ENCODE peak calls at places on chromosomes 16 and 17, in ten cellular contexts. One of them, this sample, is unnamed.

GRCh38 chr17:77507116-77507885 is 366.5 kb downstream of the SEC14L1 start:
- DNase-seq in fibroblast of lung: no peak
- DNase-seq in ovary: no peak
- DNase-seq in neural progenitor cell: peak; percentile 27
- DNase-seq in left colon: no peak
- DNase-seq in NCI-H2029 treated with DMSO at 0.1 percent for 48 hours: no peak
- DNase-seq in Daoy: no peak
- DNase-seq in amniotic stem cell: no peak
- DNase-seq in stimulated activated CD8-positive, alpha-beta memory T cell treated with anti-CD3 and anti-CD28 coated beads, Interleukin-4, amount 100 ng/mL, for 1 hour: no peak
- DNase-seq in kidney glomerular epithelial cell: no peak
- DNase-seq in this sample: no peak

GRCh38 chr16:50771366-50771765 is 29.5 kb downstream of the CYLD start:
- DNase-seq in fibroblast of lung: peak; percentile 60
- DNase-seq in ovary: no peak
- DNase-seq in neural progenitor cell: no peak
- DNase-seq in left colon: no peak
- DNase-seq in NCI-H2029 treated with DMSO at 0.1 percent for 48 hours: no peak
- DNase-seq in Daoy: peak; percentile 4
- DNase-seq in amniotic stem cell: no peak
- DNase-seq in stimulated activated CD8-positive, alpha-beta memory T cell treated with anti-CD3 and anti-CD28 coated beads, Interleukin-4, amount 100 ng/mL, for 1 hour: no peak
- DNase-seq in kidney glomerular epithelial cell: no peak
- DNase-seq in this sample: no peak

GRCh38 chr17:2025220-2025621 is at the start of gene RTN4RL1:
- DNase-seq in fibroblast of lung: peak; percentile 57
- DNase-seq in ovary: peak; percentile 73
- DNase-seq in neural progenitor cell: peak; percentile 81
- DNase-seq in left colon: peak; percentile 39
- DNase-seq in NCI-H2029 treated with DMSO at 0.1 percent for 48 hours: no peak
- DNase-seq in Daoy: peak; percentile 76
- DNase-seq in amniotic stem cell: no peak
- DNase-seq in stimulated activated CD8-positive, alpha-beta memory T cell treated with anti-CD3 and anti-CD28 coated beads, Interleukin-4, amount 100 ng/mL, for 1 hour: peak; percentile 30
- DNase-seq in kidney glomerular epithelial cell: no peak
- DNase-seq in this sample: peak; percentile 71

GRCh38 chr16:75079346-75079926 is 37.1 kb downstream of the LDHD start:
- DNase-seq in fibroblast of lung: no peak
- DNase-seq in ovary: no peak
- DNase-seq in neural progenitor cell: no peak
- DNase-seq in left colon: no peak
- DNase-seq in NCI-H2029 treated with DMSO at 0.1 percent for 48 hours: no peak
- DNase-seq in Daoy: no peak
- DNase-seq in amniotic stem cell: no peak
- DNase-seq in stimulated activated CD8-positive, alpha-beta memory T cell treated with anti-CD3 and anti-CD28 coated beads, Interleukin-4, amount 100 ng/mL, for 1 hour: no peak
- DNase-seq in kidney glomerular epithelial cell: no peak
- DNase-seq in this sample: no peak

GRCh38 chr17:73030995-73031394 is 61.5 kb downstream of the SLC39A11 start:
- DNase-seq in fibroblast of lung: no peak
- DNase-seq in ovary: no peak
- DNase-seq in neural progenitor cell: no peak
- DNase-seq in left colon: no peak
- DNase-seq in NCI-H2029 treated with DMSO at 0.1 percent for 48 hours: no peak
- DNase-seq in Daoy: peak; percentile 23
- DNase-seq in amniotic stem cell: no peak
- DNase-seq in stimulated activated CD8-positive, alpha-beta memory T cell treated with anti-CD3 and anti-CD28 coated beads, Interleukin-4, amount 100 ng/mL, for 1 hour: no peak
- DNase-seq in kidney glomerular epithelial cell: no peak
- DNase-seq in this sample: no peak

GRCh38 chr17:8872036-8872704 is 4.7 kb upstream of the PIK3R6 start:
- DNase-seq in fibroblast of lung: no peak
- DNase-seq in ovary: no peak
- DNase-seq in neural progenitor cell: no peak
- DNase-seq in left colon: no peak
- DNase-seq in NCI-H2029 treated with DMSO at 0.1 percent for 48 hours: no peak
- DNase-seq in Daoy: no peak
- DNase-seq in amniotic stem cell: no peak
- DNase-seq in stimulated activated CD8-positive, alpha-beta memory T cell treated with anti-CD3 and anti-CD28 coated beads, Interleukin-4, amount 100 ng/mL, for 1 hour: no peak
- DNase-seq in kidney glomerular epithelial cell: no peak
- DNase-seq in this sample: no peak

GRCh38 chr17:67281053-67281452 is 36.1 kb upstream of the HELZ start:
- DNase-seq in fibroblast of lung: no peak
- DNase-seq in ovary: no peak
- DNase-seq in neural progenitor cell: no peak
- DNase-seq in left colon: no peak
- DNase-seq in NCI-H2029 treated with DMSO at 0.1 percent for 48 hours: no peak
- DNase-seq in Daoy: no peak
- DNase-seq in amniotic stem cell: no peak
- DNase-seq in stimulated activated CD8-positive, alpha-beta memory T cell treated with anti-CD3 and anti-CD28 coated beads, Interleukin-4, amount 100 ng/mL, for 1 hour: no peak
- DNase-seq in kidney glomerular epithelial cell: no peak
- DNase-seq in this sample: no peak

GRCh38 chr17:68861602-68862001 is 93.6 kb downstream of the ABCA8 start:
- DNase-seq in fibroblast of lung: no peak
- DNase-seq in ovary: no peak
- DNase-seq in neural progenitor cell: no peak
- DNase-seq in left colon: no peak
- DNase-seq in NCI-H2029 treated with DMSO at 0.1 percent for 48 hours: peak; percentile 11
- DNase-seq in Daoy: no peak
- DNase-seq in amniotic stem cell: no peak
- DNase-seq in stimulated activated CD8-positive, alpha-beta memory T cell treated with anti-CD3 and anti-CD28 coated beads, Interleukin-4, amount 100 ng/mL, for 1 hour: no peak
- DNase-seq in kidney glomerular epithelial cell: no peak
- DNase-seq in this sample: no peak

GRCh38 chr17:58120195-58120822 is 27.9 kb upstream of the OR4D1 start:
- DNase-seq in fibroblast of lung: peak; percentile 54
- DNase-seq in ovary: peak; percentile 22
- DNase-seq in neural progenitor cell: peak; percentile 86
- DNase-seq in left colon: no peak
- DNase-seq in NCI-H2029 treated with DMSO at 0.1 percent for 48 hours: no peak
- DNase-seq in Daoy: peak; percentile 39
- DNase-seq in amniotic stem cell: peak; percentile 18
- DNase-seq in stimulated activated CD8-positive, alpha-beta memory T cell treated with anti-CD3 and anti-CD28 coated beads, Interleukin-4, amount 100 ng/mL, for 1 hour: no peak
- DNase-seq in kidney glomerular epithelial cell: peak; percentile 38
- DNase-seq in this sample: no peak

GRCh38 chr16:81003610-81004460 is 2.9 kb downstream of the CMC2 start:
- DNase-seq in fibroblast of lung: peak; percentile 41
- DNase-seq in ovary: no peak
- DNase-seq in neural progenitor cell: no peak
- DNase-seq in left colon: no peak
- DNase-seq in NCI-H2029 treated with DMSO at 0.1 percent for 48 hours: no peak
- DNase-seq in Daoy: no peak
- DNase-seq in amniotic stem cell: no peak
- DNase-seq in stimulated activated CD8-positive, alpha-beta memory T cell treated with anti-CD3 and anti-CD28 coated beads, Interleukin-4, amount 100 ng/mL, for 1 hour: no peak
- DNase-seq in kidney glomerular epithelial cell: no peak
- DNase-seq in this sample: no peak

GRCh38 chr16:27303256-27304100 is 10.3 kb upstream of the IL4R start:
- DNase-seq in fibroblast of lung: no peak
- DNase-seq in ovary: no peak
- DNase-seq in neural progenitor cell: no peak
- DNase-seq in left colon: peak; percentile 5
- DNase-seq in NCI-H2029 treated with DMSO at 0.1 percent for 48 hours: no peak
- DNase-seq in Daoy: no peak
- DNase-seq in amniotic stem cell: no peak
- DNase-seq in stimulated activated CD8-positive, alpha-beta memory T cell treated with anti-CD3 and anti-CD28 coated beads, Interleukin-4, amount 100 ng/mL, for 1 hour: no peak
- DNase-seq in kidney glomerular epithelial cell: no peak
- DNase-seq in this sample: no peak

GRCh38 chr17:38598995-38599394 is 6.8 kb downstream of the SRCIN1 start:
- DNase-seq in fibroblast of lung: no peak
- DNase-seq in ovary: no peak
- DNase-seq in neural progenitor cell: no peak
- DNase-seq in left colon: no peak
- DNase-seq in NCI-H2029 treated with DMSO at 0.1 percent for 48 hours: no peak
- DNase-seq in Daoy: no peak
- DNase-seq in amniotic stem cell: no peak
- DNase-seq in stimulated activated CD8-positive, alpha-beta memory T cell treated with anti-CD3 and anti-CD28 coated beads, Interleukin-4, amount 100 ng/mL, for 1 hour: no peak
- DNase-seq in kidney glomerular epithelial cell: no peak
- DNase-seq in this sample: no peak

GRCh38 chr17:6669479-6670212 is 18.1 kb downstream of the C17orf100 start:
- DNase-seq in fibroblast of lung: no peak
- DNase-seq in ovary: no peak
- DNase-seq in neural progenitor cell: no peak
- DNase-seq in left colon: no peak
- DNase-seq in NCI-H2029 treated with DMSO at 0.1 percent for 48 hours: no peak
- DNase-seq in Daoy: peak; percentile 44
- DNase-seq in amniotic stem cell: no peak
- DNase-seq in stimulated activated CD8-positive, alpha-beta memory T cell treated with anti-CD3 and anti-CD28 coated beads, Interleukin-4, amount 100 ng/mL, for 1 hour: no peak
- DNase-seq in kidney glomerular epithelial cell: no peak
- DNase-seq in this sample: no peak

GRCh38 chr17:5950871-5951270 is 119.3 kb upstream of the WSCD1 start:
- DNase-seq in fibroblast of lung: no peak
- DNase-seq in ovary: no peak
- DNase-seq in neural progenitor cell: peak; percentile 16
- DNase-seq in left colon: no peak
- DNase-seq in NCI-H2029 treated with DMSO at 0.1 percent for 48 hours: no peak
- DNase-seq in Daoy: no peak
- DNase-seq in amniotic stem cell: no peak
- DNase-seq in stimulated activated CD8-positive, alpha-beta memory T cell treated with anti-CD3 and anti-CD28 coated beads, Interleukin-4, amount 100 ng/mL, for 1 hour: no peak
- DNase-seq in kidney glomerular epithelial cell: no peak
- DNase-seq in this sample: no peak

GRCh38 chr17:78432929-78433727 is 54.7 kb downstream of the PGS1 start:
- DNase-seq in fibroblast of lung: no peak
- DNase-seq in ovary: no peak
- DNase-seq in neural progenitor cell: no peak
- DNase-seq in left colon: no peak
- DNase-seq in NCI-H2029 treated with DMSO at 0.1 percent for 48 hours: no peak
- DNase-seq in Daoy: no peak
- DNase-seq in amniotic stem cell: no peak
- DNase-seq in stimulated activated CD8-positive, alpha-beta memory T cell treated with anti-CD3 and anti-CD28 coated beads, Interleukin-4, amount 100 ng/mL, for 1 hour: no peak
- DNase-seq in kidney glomerular epithelial cell: no peak
- DNase-seq in this sample: no peak

GRCh38 chr16:9090101-9090959 is 1.1 kb upstream of the HAPSTR1 start:
- DNase-seq in fibroblast of lung: peak; percentile 37
- DNase-seq in ovary: peak; percentile 56
- DNase-seq in neural progenitor cell: peak; percentile 80
- DNase-seq in left colon: peak; percentile 52
- DNase-seq in NCI-H2029 treated with DMSO at 0.1 percent for 48 hours: no peak
- DNase-seq in Daoy: no peak
- DNase-seq in amniotic stem cell: no peak
- DNase-seq in stimulated activated CD8-positive, alpha-beta memory T cell treated with anti-CD3 and anti-CD28 coated beads, Interleukin-4, amount 100 ng/mL, for 1 hour: no peak
- DNase-seq in kidney glomerular epithelial cell: no peak
- DNase-seq in this sample: no peak

GRCh38 chr16:81767987-81768592 is 11.0 kb upstream of the PLCG2 start:
- DNase-seq in fibroblast of lung: no peak
- DNase-seq in ovary: no peak
- DNase-seq in neural progenitor cell: no peak
- DNase-seq in left colon: no peak
- DNase-seq in NCI-H2029 treated with DMSO at 0.1 percent for 48 hours: peak; percentile 61
- DNase-seq in Daoy: no peak
- DNase-seq in amniotic stem cell: no peak
- DNase-seq in stimulated activated CD8-positive, alpha-beta memory T cell treated with anti-CD3 and anti-CD28 coated beads, Interleukin-4, amount 100 ng/mL, for 1 hour: no peak
- DNase-seq in kidney glomerular epithelial cell: no peak
- DNase-seq in this sample: no peak

GRCh38 chr17:39027037-39027436 is 59.8 kb upstream of the FBXO47 start:
- DNase-seq in fibroblast of lung: peak; percentile 27
- DNase-seq in ovary: peak; percentile 52
- DNase-seq in neural progenitor cell: peak; percentile 66
- DNase-seq in left colon: peak; percentile 69
- DNase-seq in NCI-H2029 treated with DMSO at 0.1 percent for 48 hours: peak; percentile 54
- DNase-seq in Daoy: peak; percentile 44
- DNase-seq in amniotic stem cell: no peak
- DNase-seq in stimulated activated CD8-positive, alpha-beta memory T cell treated with anti-CD3 and anti-CD28 coated beads, Interleukin-4, amount 100 ng/mL, for 1 hour: no peak
- DNase-seq in kidney glomerular epithelial cell: no peak
- DNase-seq in this sample: no peak

GRCh38 chr17:55531053-55531728 is 19.9 kb upstream of the SMIM36 start:
- DNase-seq in fibroblast of lung: no peak
- DNase-seq in ovary: no peak
- DNase-seq in neural progenitor cell: no peak
- DNase-seq in left colon: no peak
- DNase-seq in NCI-H2029 treated with DMSO at 0.1 percent for 48 hours: no peak
- DNase-seq in Daoy: no peak
- DNase-seq in amniotic stem cell: no peak
- DNase-seq in stimulated activated CD8-positive, alpha-beta memory T cell treated with anti-CD3 and anti-CD28 coated beads, Interleukin-4, amount 100 ng/mL, for 1 hour: no peak
- DNase-seq in kidney glomerular epithelial cell: no peak
- DNase-seq in this sample: no peak

GRCh38 chr16:765488-765865 is 4.9 kb downstream of the MSLN start:
- DNase-seq in fibroblast of lung: no peak
- DNase-seq in ovary: no peak
- DNase-seq in neural progenitor cell: no peak
- DNase-seq in left colon: no peak
- DNase-seq in NCI-H2029 treated with DMSO at 0.1 percent for 48 hours: no peak
- DNase-seq in Daoy: no peak
- DNase-seq in amniotic stem cell: no peak
- DNase-seq in stimulated activated CD8-positive, alpha-beta memory T cell treated with anti-CD3 and anti-CD28 coated beads, Interleukin-4, amount 100 ng/mL, for 1 hour: no peak
- DNase-seq in kidney glomerular epithelial cell: no peak
- DNase-seq in this sample: no peak

GRCh38 chr16:78146807-78147206 is 47.4 kb downstream of the WWOX start:
- DNase-seq in fibroblast of lung: no peak
- DNase-seq in ovary: no peak
- DNase-seq in neural progenitor cell: no peak
- DNase-seq in left colon: no peak
- DNase-seq in NCI-H2029 treated with DMSO at 0.1 percent for 48 hours: no peak
- DNase-seq in Daoy: no peak
- DNase-seq in amniotic stem cell: no peak
- DNase-seq in stimulated activated CD8-positive, alpha-beta memory T cell treated with anti-CD3 and anti-CD28 coated beads, Interleukin-4, amount 100 ng/mL, for 1 hour: no peak
- DNase-seq in kidney glomerular epithelial cell: no peak
- DNase-seq in this sample: no peak

GRCh38 chr16:86095906-86096485 is 197.0 kb downstream of the IRF8 start:
- DNase-seq in fibroblast of lung: no peak
- DNase-seq in ovary: no peak
- DNase-seq in neural progenitor cell: no peak
- DNase-seq in left colon: peak; percentile 10
- DNase-seq in NCI-H2029 treated with DMSO at 0.1 percent for 48 hours: no peak
- DNase-seq in Daoy: no peak
- DNase-seq in amniotic stem cell: no peak
- DNase-seq in stimulated activated CD8-positive, alpha-beta memory T cell treated with anti-CD3 and anti-CD28 coated beads, Interleukin-4, amount 100 ng/mL, for 1 hour: no peak
- DNase-seq in kidney glomerular epithelial cell: no peak
- DNase-seq in this sample: no peak

GRCh38 chr16:16158741-16159374 is 64.4 kb downstream of the ABCC6 start:
- DNase-seq in fibroblast of lung: peak; percentile 15
- DNase-seq in ovary: no peak
- DNase-seq in neural progenitor cell: no peak
- DNase-seq in left colon: no peak
- DNase-seq in NCI-H2029 treated with DMSO at 0.1 percent for 48 hours: no peak
- DNase-seq in Daoy: no peak
- DNase-seq in amniotic stem cell: no peak
- DNase-seq in stimulated activated CD8-positive, alpha-beta memory T cell treated with anti-CD3 and anti-CD28 coated beads, Interleukin-4, amount 100 ng/mL, for 1 hour: no peak
- DNase-seq in kidney glomerular epithelial cell: no peak
- DNase-seq in this sample: no peak

GRCh38 chr17:81952792-81953228 is 5.8 kb upstream of the MYADML2 start:
- DNase-seq in fibroblast of lung: no peak
- DNase-seq in ovary: no peak
- DNase-seq in neural progenitor cell: no peak
- DNase-seq in left colon: no peak
- DNase-seq in NCI-H2029 treated with DMSO at 0.1 percent for 48 hours: no peak
- DNase-seq in Daoy: no peak
- DNase-seq in amniotic stem cell: no peak
- DNase-seq in stimulated activated CD8-positive, alpha-beta memory T cell treated with anti-CD3 and anti-CD28 coated beads, Interleukin-4, amount 100 ng/mL, for 1 hour: no peak
- DNase-seq in kidney glomerular epithelial cell: no peak
- DNase-seq in this sample: peak; percentile 37

GRCh38 chr16:24721830-24722238 is 7.6 kb upstream of the TNRC6A start:
- DNase-seq in fibroblast of lung: peak; percentile 73
- DNase-seq in ovary: no peak
- DNase-seq in neural progenitor cell: no peak
- DNase-seq in left colon: no peak
- DNase-seq in NCI-H2029 treated with DMSO at 0.1 percent for 48 hours: no peak
- DNase-seq in Daoy: peak; percentile 74
- DNase-seq in amniotic stem cell: no peak
- DNase-seq in stimulated activated CD8-positive, alpha-beta memory T cell treated with anti-CD3 and anti-CD28 coated beads, Interleukin-4, amount 100 ng/mL, for 1 hour: no peak
- DNase-seq in kidney glomerular epithelial cell: no peak
- DNase-seq in this sample: no peak

GRCh38 chr16:67842509-67843342 is 606 bp downstream of the THAP11 start:
- DNase-seq in fibroblast of lung: peak; percentile 63
- DNase-seq in ovary: peak; percentile 50
- DNase-seq in neural progenitor cell: peak; percentile 83
- DNase-seq in left colon: peak; percentile 44
- DNase-seq in NCI-H2029 treated with DMSO at 0.1 percent for 48 hours: no peak
- DNase-seq in Daoy: peak; percentile 61
- DNase-seq in amniotic stem cell: no peak
- DNase-seq in stimulated activated CD8-positive, alpha-beta memory T cell treated with anti-CD3 and anti-CD28 coated beads, Interleukin-4, amount 100 ng/mL, for 1 hour: peak; percentile 31
- DNase-seq in kidney glomerular epithelial cell: peak; percentile 7
- DNase-seq in this sample: peak; percentile 63

GRCh38 chr17:79628861-79629547 is 18.2 kb upstream of the RBFOX3 start:
- DNase-seq in fibroblast of lung: no peak
- DNase-seq in ovary: peak; percentile 1
- DNase-seq in neural progenitor cell: peak; percentile 31
- DNase-seq in left colon: peak; percentile 8
- DNase-seq in NCI-H2029 treated with DMSO at 0.1 percent for 48 hours: no peak
- DNase-seq in Daoy: no peak
- DNase-seq in amniotic stem cell: no peak
- DNase-seq in stimulated activated CD8-positive, alpha-beta memory T cell treated with anti-CD3 and anti-CD28 coated beads, Interleukin-4, amount 100 ng/mL, for 1 hour: no peak
- DNase-seq in kidney glomerular epithelial cell: no peak
- DNase-seq in this sample: peak; percentile 4

GRCh38 chr17:48351916-48352332 is 78.1 kb downstream of the SKAP1 start:
- DNase-seq in fibroblast of lung: peak; percentile 43
- DNase-seq in ovary: no peak
- DNase-seq in neural progenitor cell: peak; percentile 34
- DNase-seq in left colon: no peak
- DNase-seq in NCI-H2029 treated with DMSO at 0.1 percent for 48 hours: peak; percentile 15
- DNase-seq in Daoy: peak; percentile 11
- DNase-seq in amniotic stem cell: no peak
- DNase-seq in stimulated activated CD8-positive, alpha-beta memory T cell treated with anti-CD3 and anti-CD28 coated beads, Interleukin-4, amount 100 ng/mL, for 1 hour: no peak
- DNase-seq in kidney glomerular epithelial cell: peak; percentile 45
- DNase-seq in this sample: peak; percentile 24